ENCODE peak calls at places on chromosomes 3 and 15, in seven cellular contexts. S is AG04450, N is endothelial cell, X is cardiac muscle cell, C is mesothelial cell of epicardium, L is RWPE1, U is tibial artery. K is an unnamed sample.
A peak's percentile ranks its signal among the peaks of the same experiment; 100 is the strongest.

GRCh38 chr3:194749631-194750271 is 64.1 kb downstream of the FAM43A start:
- DNase-seq in S (no peak), N (no peak), X (no peak), C (no peak), L (no peak), U (no peak), K (no peak)

GRCh38 chr3:164340273-164340672 is 738.0 kb downstream of the SI start:
- DNase-seq in S (no peak), N (no peak), X (no peak), C (no peak), L (no peak), U (no peak), K (no peak)

GRCh38 chr15:85800460-85801123 is 5.9 kb upstream of the KLHL25 start:
- DNase-seq in S (no peak), N (no peak), X (peak; percentile 30), C (no peak), L (peak; percentile 70), U (no peak), K (no peak)

GRCh38 chr3:29465836-29466235 is 185.0 kb downstream of the RBMS3 start:
- DNase-seq in S (peak; percentile 61), N (no peak), X (peak; percentile 39), C (no peak), L (no peak), U (no peak), K (no peak)

GRCh38 chr15:43006991-43007390 is 86.4 kb upstream of the TTBK2 start:
- DNase-seq in S (no peak), N (no peak), X (no peak), C (no peak), L (no peak), U (no peak), K (no peak)

GRCh38 chr3:108127301-108127988 is 36.6 kb upstream of the CD47 start:
- DNase-seq in S (no peak), N (peak; percentile 7), X (no peak), C (no peak), L (peak; percentile 17), U (no peak), K (no peak)

GRCh38 chr3:40875581-40875980 is 323.7 kb upstream of the CTNNB1 start:
- DNase-seq in S (no peak), N (no peak), X (no peak), C (no peak), L (no peak), U (no peak), K (no peak)

GRCh38 chr3:51940648-51941421 is 869 bp downstream of the RRP9 start:
- DNase-seq in S (no peak), N (no peak), X (peak; percentile 71), C (no peak), L (no peak), U (no peak), K (no peak)

GRCh38 chr3:116192464-116192863 is 252.8 kb downstream of the LSAMP start:
- DNase-seq in S (no peak), N (no peak), X (no peak), C (no peak), L (no peak), U (no peak), K (no peak)

GRCh38 chr3:159131376-159131775 is 329.5 kb downstream of the MFSD1 start:
- DNase-seq in S (no peak), N (no peak), X (peak; percentile 7), C (no peak), L (no peak), U (no peak), K (no peak)

GRCh38 chr15:42364529-42364928 is 5.2 kb downstream of the CAPN3 start:
- DNase-seq in S (no peak), N (no peak), X (peak; percentile 21), C (no peak), L (peak; percentile 24), U (no peak), K (no peak)

GRCh38 chr3:149564079-149564478 is 89.6 kb downstream of the TM4SF4 start:
- DNase-seq in S (no peak), N (no peak), X (peak; percentile 28), C (no peak), L (no peak), U (no peak), K (no peak)

GRCh38 chr15:93048426-93048721 is 40.6 kb downstream of the RGMA start:
- DNase-seq in S (no peak), N (no peak), X (no peak), C (no peak), L (no peak), U (no peak), K (no peak)

GRCh38 chr3:129085165-129085715 is 24.7 kb downstream of the GP9 start:
- DNase-seq in S (no peak), N (no peak), X (no peak), C (no peak), L (no peak), U (no peak), K (no peak)

GRCh38 chr3:114480442-114480841 is 186.6 kb downstream of the TIGIT start:
- DNase-seq in S (peak; percentile 29), N (no peak), X (peak; percentile 74), C (no peak), L (no peak), U (no peak), K (no peak)

GRCh38 chr3:155946178-155946577 is 75.7 kb downstream of the GMPS start:
- DNase-seq in S (peak; percentile 66), N (no peak), X (peak; percentile 84), C (no peak), L (peak; percentile 44), U (no peak), K (no peak)

GRCh38 chr15:85726446-85726845 is 68.3 kb downstream of the KLHL25 start:
- DNase-seq in S (no peak), N (no peak), X (no peak), C (no peak), L (no peak), U (no peak), K (no peak)

GRCh38 chr15:78654272-78654671 is 13.3 kb upstream of the CHRNB4 start:
- DNase-seq in S (no peak), N (no peak), X (no peak), C (no peak), L (no peak), U (no peak), K (no peak)

GRCh38 chr3:116678853-116679252 is 30.7 kb upstream of the TUSC7 start:
- DNase-seq in S (no peak), N (no peak), X (no peak), C (no peak), L (no peak), U (no peak), K (no peak)

GRCh38 chr3:170603770-170604510 is 18.1 kb upstream of the SLC7A14 start:
- DNase-seq in S (no peak), N (no peak), X (peak; percentile 45), C (no peak), L (no peak), U (no peak), K (no peak)

GRCh38 chr3:5806192-5806591 is 618.7 kb downstream of the EDEM1 start:
- DNase-seq in S (no peak), N (no peak), X (no peak), C (no peak), L (no peak), U (no peak), K (no peak)

GRCh38 chr15:45110256-45110820 is 3.6 kb downstream of the DUOX2 start:
- DNase-seq in S (no peak), N (no peak), X (no peak), C (no peak), L (no peak), U (no peak), K (no peak)

GRCh38 chr3:143885803-143886427 is 37.6 kb upstream of the SLC9A9 start:
- DNase-seq in S (no peak), N (peak; percentile 8), X (peak; percentile 67), C (no peak), L (peak; percentile 39), U (no peak), K (peak; percentile 15)

DNA sequence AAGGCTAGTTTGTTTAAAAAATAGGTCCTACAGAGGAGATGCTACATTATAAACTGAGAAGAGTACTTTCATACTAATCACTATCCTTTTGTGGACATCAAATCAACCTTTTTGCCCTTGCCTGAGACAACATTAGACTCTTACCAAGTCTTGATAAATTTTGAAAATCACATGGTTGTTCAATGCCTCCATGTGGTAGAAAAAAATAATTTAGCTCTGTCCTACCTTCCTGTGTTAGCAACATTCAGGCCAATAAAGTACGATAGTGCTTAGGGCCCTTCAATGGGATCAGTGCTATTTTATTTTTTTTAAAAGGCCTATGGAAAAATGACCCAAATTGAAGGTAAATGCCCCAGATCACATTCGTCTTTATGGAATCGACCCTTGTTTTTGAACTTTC is 5.0 kb upstream of the UBE2E1 start:
- DNase-seq in S (no peak), N (no peak), X (peak; percentile 52), C (no peak), L (no peak), U (no peak), K (no peak)
- TF ChIP-seq CTCF in S (peak; percentile 34), N (no peak), X (peak; percentile 32), C (no peak), L (peak; percentile 25), U (peak; percentile 36), K (no peak)

DNA sequence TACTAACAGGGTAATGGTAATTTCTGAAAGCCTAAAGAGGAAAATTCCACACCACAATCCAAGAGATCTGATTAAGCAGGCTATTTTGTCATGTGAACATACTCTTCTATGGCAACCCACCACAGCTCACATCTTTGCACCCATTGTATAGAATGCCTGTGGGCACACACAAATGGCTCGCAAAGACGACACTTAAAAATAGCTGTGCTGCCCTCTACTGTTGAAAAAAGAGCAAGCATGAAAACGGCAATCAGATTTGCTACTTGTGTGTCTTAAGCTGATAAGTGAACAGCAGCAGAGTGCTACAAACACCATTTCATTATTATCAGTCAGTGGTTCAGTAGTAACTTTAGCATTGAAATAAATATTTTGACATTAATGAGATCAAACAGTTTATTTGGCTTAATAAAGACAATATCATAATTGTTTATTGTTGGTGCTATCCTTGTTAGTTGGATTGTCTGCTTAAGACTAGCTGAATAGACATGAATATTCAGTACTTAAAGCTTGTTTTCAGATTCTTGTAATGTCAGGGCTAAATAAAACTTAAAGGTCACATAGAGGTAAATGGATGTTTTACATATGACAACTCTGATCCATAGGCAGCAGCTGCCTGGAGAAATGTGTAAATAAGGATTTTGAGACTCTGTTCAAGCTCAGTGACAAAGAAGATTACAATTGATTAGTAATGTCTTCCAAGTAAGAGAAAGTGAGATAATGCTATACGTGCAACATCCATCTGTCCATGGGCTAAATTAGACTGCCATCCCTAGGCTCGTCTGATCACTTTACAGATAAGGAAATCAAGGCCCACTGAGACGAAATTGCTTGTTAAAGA is 199.1 kb downstream of the LRRN1 start:
- DNase-seq in S (no peak), N (peak; percentile 27), X (peak; percentile 7), C (no peak), L (no peak), U (no peak), K (peak; percentile 31)
- TF ChIP-seq CTCF in S (no peak), N (peak; percentile 61), X (peak; percentile 16), C (no peak), L (no peak), U (no peak), K (peak; percentile 85)

GRCh38 chr3:49899815-49900214 is 3.9 kb downstream of the MST1R start:
- DNase-seq in S (no peak), N (peak; percentile 52), X (peak; percentile 31), C (no peak), L (no peak), U (no peak), K (peak; percentile 38)
- TF ChIP-seq CTCF in S (no peak), N (peak; percentile 42), X (peak; percentile 33), C (no peak), L (no peak), U (no peak), K (no peak)

DNA sequence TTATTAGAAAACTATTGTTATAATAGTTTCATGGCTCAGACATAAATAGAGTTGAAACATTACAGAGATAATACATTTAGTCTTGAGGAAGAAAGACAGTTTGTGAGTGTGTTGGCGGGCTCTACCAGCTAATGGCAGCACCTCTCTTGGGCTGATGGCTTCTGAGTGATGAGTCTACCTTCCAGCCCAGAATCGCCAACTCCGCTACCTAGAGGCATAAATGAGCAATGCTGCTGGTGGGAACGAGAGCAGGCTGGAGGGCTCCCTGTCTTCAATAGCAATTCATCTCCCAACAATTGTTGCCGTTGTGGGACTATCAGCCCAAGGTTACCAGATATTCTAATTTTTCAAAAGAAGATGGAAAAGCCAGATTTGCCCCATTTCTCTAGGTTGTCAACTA is 388.7 kb downstream of the FOXP1 start:
- DNase-seq in S (no peak), N (no peak), X (no peak), C (no peak), L (no peak), U (no peak), K (no peak)
- TF ChIP-seq CTCF in S (no peak), N (no peak), X (no peak), C (no peak), L (no peak), U (no peak), K (no peak)

K was measured in neural crest cell.